ENCODE peak calls at places on chromosome 6, in four cellular contexts. One of them, this sample, is unnamed.
A peak's percentile ranks its signal among the peaks of the same experiment; 100 is the strongest.

GRCh38 chr6:83183082-83183828 is 9.8 kb downstream of the PGM3 start:
- DNase-seq in CD4-positive, alpha-beta memory T cell: no peak
- DNase-seq in lower lobe of right lung: no peak
- DNase-seq in naive thymus-derived CD4-positive, alpha-beta T cell: no peak
- DNase-seq in this sample: no peak

GRCh38 chr6:44304282-44305199 is 8.6 kb downstream of the AARS2 start:
- DNase-seq in CD4-positive, alpha-beta memory T cell: peak; percentile 37
- DNase-seq in lower lobe of right lung: no peak
- DNase-seq in naive thymus-derived CD4-positive, alpha-beta T cell: peak; percentile 37
- DNase-seq in this sample: peak; percentile 83

GRCh38 chr6:28258877-28259777 is at the start of gene NKAPL:
- DNase-seq in CD4-positive, alpha-beta memory T cell: peak; percentile 44
- DNase-seq in lower lobe of right lung: peak; percentile 90
- DNase-seq in naive thymus-derived CD4-positive, alpha-beta T cell: peak; percentile 43
- DNase-seq in this sample: peak; percentile 89

GRCh38 chr6:147207851-147208754 is 3.9 kb downstream of the STXBP5 start:
- DNase-seq in lower lobe of right lung: no peak
- DNase-seq in CD4-positive, alpha-beta memory T cell: no peak
- DNase-seq in naive thymus-derived CD4-positive, alpha-beta T cell: no peak
- DNase-seq in this sample: no peak

GRCh38 chr6:127775371-127775770 is 125.5 kb downstream of the THEMIS start:
- DNase-seq in naive thymus-derived CD4-positive, alpha-beta T cell: no peak
- DNase-seq in CD4-positive, alpha-beta memory T cell: no peak
- DNase-seq in lower lobe of right lung: no peak
- DNase-seq in this sample: no peak

GRCh38 chr6:161261325-161261724 is 12.5 kb downstream of the AGPAT4 start:
- DNase-seq in CD4-positive, alpha-beta memory T cell: no peak
- DNase-seq in naive thymus-derived CD4-positive, alpha-beta T cell: no peak
- DNase-seq in lower lobe of right lung: no peak
- DNase-seq in this sample: no peak

GRCh38 chr6:53128842-53129241 is 19.8 kb downstream of the GCM1 start:
- DNase-seq in naive thymus-derived CD4-positive, alpha-beta T cell: no peak
- DNase-seq in CD4-positive, alpha-beta memory T cell: no peak
- DNase-seq in lower lobe of right lung: no peak
- DNase-seq in this sample: no peak

GRCh38 chr6:53985361-53985760 is 125.9 kb upstream of the MLIP start:
- DNase-seq in lower lobe of right lung: no peak
- DNase-seq in naive thymus-derived CD4-positive, alpha-beta T cell: no peak
- DNase-seq in CD4-positive, alpha-beta memory T cell: no peak
- DNase-seq in this sample: no peak

GRCh38 chr6:17957904-17958303 is 29.5 kb downstream of the KIF13A start:
- DNase-seq in naive thymus-derived CD4-positive, alpha-beta T cell: no peak
- DNase-seq in lower lobe of right lung: no peak
- DNase-seq in CD4-positive, alpha-beta memory T cell: no peak
- DNase-seq in this sample: no peak